ENCODE peak calls at places on chromosome 19, in seven cellular contexts. L is IMR-90, G is psoas muscle, K is colonic mucosa, V is suprapubic skin, X is thoracic aorta, B is A673. F is an unnamed sample. For H3K4me1, the result is how much of the 10 kb centered on the place peaks cover.

GRCh38 chr19:8659905-8660304 is 29.5 kb downstream of the NFILZ start:
- DNase-seq in L (no peak), G (no peak), K (no peak), V (no peak), X (no peak), B (no peak), F (no peak)

GRCh38 chr19:47699360-47699917 is 13.8 kb upstream of the EHD2 start:
- DNase-seq in L (peak), G (no peak), K (peak), V (no peak), X (no peak), B (peak), F (no peak)

GRCh38 chr19:43612374-43612773 is 486 bp downstream of the SRRM5 start:
- DNase-seq in L (no peak), G (no peak), K (no peak), V (no peak), X (no peak), B (no peak), F (no peak)

GRCh38 chr19:17323274-17323972 is 11.2 kb downstream of the ANO8 start:
- DNase-seq in L (no peak), G (no peak), K (no peak), V (no peak), X (no peak), B (no peak), F (no peak)

GRCh38 chr19:39110263-39110967 is 15.2 kb upstream of the PAK4 start:
- DNase-seq in L (no peak), G (no peak), K (peak), V (peak), X (no peak), B (peak), F (peak)

GRCh38 chr19:42466521-42467436 is 24.0 kb upstream of the CXCL17 start:
- DNase-seq in L (no peak), G (no peak), K (no peak), V (no peak), X (no peak), B (peak), F (no peak)

GRCh38 chr19:38701455-38702063 is 42.7 kb downstream of the CAPN12 start:
- DNase-seq in L (peak), G (no peak), K (peak), V (no peak), X (no peak), B (no peak), F (no peak)

GRCh38 chr19:51111606-51112005 is 3.4 kb upstream of the CTU1 start:
- DNase-seq in L (no peak), G (no peak), K (no peak), V (no peak), X (no peak), B (no peak), F (no peak)

GRCh38 chr19:8835446-8835845 is 3.3 kb downstream of the MBD3L1 start:
- DNase-seq in L (no peak), G (no peak), K (no peak), V (no peak), X (no peak), B (no peak), F (no peak)

GRCh38 chr19:3440082-3440481 is 40.2 kb downstream of the SMIM24 start:
- DNase-seq in L (no peak), G (peak), K (peak), V (no peak), X (no peak), B (peak), F (no peak)

GRCh38 chr19:44649578-44650145 is 6.0 kb downstream of the PVR start:
- DNase-seq in L (no peak), G (no peak), K (no peak), V (no peak), X (no peak), B (no peak), F (no peak)

GRCh38 chr19:56066152-56067023 is 54.7 kb downstream of the ZNF787 start:
- DNase-seq in L (peak), G (peak), K (peak), V (no peak), X (no peak), B (peak), F (no peak)

GRCh38 chr19:32811151-32811550 is 58.4 kb downstream of the SLC7A9 start:
- DNase-seq in L (no peak), G (no peak), K (no peak), V (no peak), X (no peak), B (no peak), F (no peak)

GRCh38 chr19:22619371-22619770 is 14.8 kb upstream of the ZNF492 start:
- DNase-seq in L (no peak), G (no peak), K (no peak), V (no peak), X (no peak), B (no peak), F (no peak)

GRCh38 chr19:44499559-44499958 is 763 bp downstream of the ZNF180 start:
- DNase-seq in L (no peak), G (no peak), K (no peak), V (no peak), X (no peak), B (no peak), F (no peak)

GRCh38 chr19:39237200-39238184 is 7.3 kb downstream of the IFNL3 start:
- DNase-seq in L (no peak), G (no peak), K (peak), V (no peak), X (no peak), B (no peak), F (no peak)

GRCh38 chr19:47619763-47620162 is 10.8 kb downstream of the BICRA start:
- DNase-seq in L (peak), G (no peak), K (no peak), V (no peak), X (no peak), B (no peak), F (no peak)

GRCh38 chr19:5314907-5315298 is 25.7 kb downstream of the PTPRS start:
- DNase-seq in L (no peak), G (no peak), K (no peak), V (no peak), X (no peak), B (no peak), F (no peak)

GRCh38 chr19:19860756-19861390 is 4.8 kb upstream of the ZNF253 start:
- DNase-seq in L (no peak), G (no peak), K (no peak), V (no peak), X (no peak), B (no peak), F (no peak)

GRCh38 chr19:19004144-19004543 is 29.2 kb downstream of the SUGP2 start:
- DNase-seq in L (no peak), G (no peak), K (no peak), V (no peak), X (no peak), B (no peak), F (no peak)

GRCh38 chr19:47020992-47021496 is 1.4 kb downstream of the NPAS1 start:
- DNase-seq in L (no peak), G (no peak), K (no peak), V (no peak), X (no peak), B (no peak), F (no peak)

GRCh38 chr19:18596752-18597157 is 8.2 kb downstream of the REX1BD start:
- DNase-seq in L (no peak), G (peak), K (peak), V (peak), X (no peak), B (no peak), F (no peak)

GRCh38 chr19:56140583-56141415 is at the start of gene ZNF444:
- DNase-seq in L (peak), G (peak), K (peak), V (peak), X (peak), B (peak), F (peak)

GRCh38 chr19:4343056-4343844 is at the start of gene MPND:
- DNase-seq in L (peak), G (peak), K (peak), V (peak), X (peak), B (peak), F (peak)

GRCh38 chr19:30344446-30345425 is 27.4 kb upstream of the ZNF536 start:
- DNase-seq in L (no peak), G (no peak), K (no peak), V (peak), X (no peak), B (peak), F (no peak)

GRCh38 chr19:32415246-32415645 is 9.7 kb downstream of the DPY19L3 start:
- DNase-seq in L (no peak), G (no peak), K (no peak), V (no peak), X (no peak), B (no peak), F (no peak)

GRCh38 chr19:3979289-3979673 is 6.0 kb downstream of the EEF2 start:
- DNase-seq in L (no peak), G (no peak), K (no peak), V (peak), X (no peak), B (no peak), F (no peak)

GRCh38 chr19:13946414-13946813 is 5.9 kb upstream of the DCAF15 start:
- DNase-seq in L (no peak), G (no peak), K (no peak), V (no peak), X (no peak), B (no peak), F (no peak)

GRCh38 chr19:19554074-19555023 is 16.3 kb downstream of the CILP2 start:
- DNase-seq in L (peak), G (no peak), K (peak), V (no peak), X (no peak), B (peak), F (no peak)

GRCh38 chr19:30653646-30654386 is 281.6 kb downstream of the ZNF536 start:
- DNase-seq in L (no peak), G (no peak), K (no peak), V (no peak), X (no peak), B (no peak), F (no peak)

GRCh38 chr19:5801796-5802616 is 2.9 kb upstream of the NRTN start:
- DNase-seq in L (peak), G (no peak), K (no peak), V (no peak), X (no peak), B (peak), F (no peak)

GRCh38 chr19:15251749-15252397 is 19.6 kb upstream of the EPHX3 start:
- DNase-seq in L (peak), G (peak), K (peak), V (no peak), X (peak), B (peak), F (peak)

GRCh38 chr19:56132316-56132822 is 8.7 kb upstream of the ZNF444 start:
- DNase-seq in L (peak), G (no peak), K (no peak), V (no peak), X (no peak), B (no peak), F (no peak)

GRCh38 chr19:29873024-29873800 is 61.4 kb downstream of the CCNE1 start:
- DNase-seq in L (no peak), G (peak), K (peak), V (peak), X (no peak), B (peak), F (peak)

GRCh38 chr19:58440556-58440955 is 603 bp upstream of the ZNF132 start:
- DNase-seq in L (no peak), G (no peak), K (no peak), V (no peak), X (no peak), B (no peak), F (no peak)

GRCh38 chr19:17322854-17323253 is 11.8 kb downstream of the ANO8 start:
- DNase-seq in L (no peak), G (no peak), K (peak), V (no peak), X (no peak), B (no peak), F (no peak)

GRCh38 chr19:44747739-44748425 is 626 bp upstream of the BCL3 start:
- DNase-seq in L (peak), G (peak), K (peak), V (peak), X (no peak), B (peak), F (no peak)

GRCh38 chr19:18737337-18737953 is 53.7 kb downstream of the COMP start:
- DNase-seq in L (peak), G (no peak), K (no peak), V (no peak), X (no peak), B (no peak), F (no peak)

GRCh38 chr19:35142531-35143230 is 374 bp upstream of the FXYD7 start:
- DNase-seq in L (no peak), G (peak), K (peak), V (no peak), X (no peak), B (peak), F (no peak)
- TF ChIP-seq CTCF in L (peak), G (peak), K (peak), V (no peak), X (peak), B (peak), F (no peak)

GRCh38 chr19:7176792-7177191 is 107.3 kb downstream of the ZNF557 start:
- DNase-seq in L (no peak), G (no peak), K (no peak), V (no peak), X (no peak), B (no peak), F (no peak)
- H3K4me1 ChIP-seq in L (under half), G (under half), K (under half), V (under half), X (under half), B (under half), F (under half)

GRCh38 chr19:12657966-12658365 is 8.6 kb downstream of the MAN2B1 start:
- DNase-seq in L (no peak), G (peak), K (no peak), V (no peak), X (no peak), B (no peak), F (no peak)
- TF ChIP-seq CTCF in L (no peak), G (no peak), K (no peak), V (no peak), X (no peak), B (no peak), F (no peak)

DNA sequence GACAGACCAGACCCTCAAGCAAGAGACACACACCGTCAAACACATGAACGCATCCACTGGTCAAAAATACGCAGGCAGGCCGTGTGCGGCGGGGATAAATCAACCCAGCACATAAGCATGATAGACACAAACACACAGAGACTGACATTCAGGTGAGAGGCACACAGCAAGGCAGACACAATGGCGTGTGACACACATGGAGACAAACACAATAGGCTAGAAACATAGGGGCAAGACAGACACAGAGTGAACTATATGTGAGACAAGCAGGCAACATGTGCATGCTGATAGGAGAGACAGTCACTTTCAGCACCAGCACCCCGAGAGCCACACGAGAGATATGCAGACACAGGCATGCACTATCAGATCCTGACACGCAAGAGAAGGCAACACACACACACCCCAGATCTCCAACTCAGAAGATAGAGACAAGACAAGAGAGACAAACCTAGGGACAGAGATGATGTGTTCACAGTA is 6.9 kb upstream of the JUNB start:
- DNase-seq in L (peak), G (no peak), K (no peak), V (no peak), X (no peak), B (no peak), F (no peak)
- H3K4me1 ChIP-seq in L (under half), G (under half), K (under half), V (half or more), X (half or more), B (half or more), F (under half)

GRCh38 chr19:1611353-1611752 is 6.1 kb upstream of the UQCR11 start:
- DNase-seq in L (no peak), G (no peak), K (no peak), V (no peak), X (no peak), B (no peak), F (no peak)

GRCh38 chr19:1609680-1610474 is 4.6 kb upstream of the UQCR11 start:
- DNase-seq in L (no peak), G (no peak), K (no peak), V (no peak), X (no peak), B (no peak), F (no peak)

GRCh38 chr19:1610579-1610978 is 5.3 kb upstream of the UQCR11 start:
- DNase-seq in L (no peak), G (no peak), K (no peak), V (no peak), X (no peak), B (no peak), F (no peak)

GRCh38 chr19:1606138-1606651 is 933 bp upstream of the UQCR11 start:
- DNase-seq in L (no peak), G (no peak), K (no peak), V (no peak), X (no peak), B (no peak), F (no peak)

DNA sequence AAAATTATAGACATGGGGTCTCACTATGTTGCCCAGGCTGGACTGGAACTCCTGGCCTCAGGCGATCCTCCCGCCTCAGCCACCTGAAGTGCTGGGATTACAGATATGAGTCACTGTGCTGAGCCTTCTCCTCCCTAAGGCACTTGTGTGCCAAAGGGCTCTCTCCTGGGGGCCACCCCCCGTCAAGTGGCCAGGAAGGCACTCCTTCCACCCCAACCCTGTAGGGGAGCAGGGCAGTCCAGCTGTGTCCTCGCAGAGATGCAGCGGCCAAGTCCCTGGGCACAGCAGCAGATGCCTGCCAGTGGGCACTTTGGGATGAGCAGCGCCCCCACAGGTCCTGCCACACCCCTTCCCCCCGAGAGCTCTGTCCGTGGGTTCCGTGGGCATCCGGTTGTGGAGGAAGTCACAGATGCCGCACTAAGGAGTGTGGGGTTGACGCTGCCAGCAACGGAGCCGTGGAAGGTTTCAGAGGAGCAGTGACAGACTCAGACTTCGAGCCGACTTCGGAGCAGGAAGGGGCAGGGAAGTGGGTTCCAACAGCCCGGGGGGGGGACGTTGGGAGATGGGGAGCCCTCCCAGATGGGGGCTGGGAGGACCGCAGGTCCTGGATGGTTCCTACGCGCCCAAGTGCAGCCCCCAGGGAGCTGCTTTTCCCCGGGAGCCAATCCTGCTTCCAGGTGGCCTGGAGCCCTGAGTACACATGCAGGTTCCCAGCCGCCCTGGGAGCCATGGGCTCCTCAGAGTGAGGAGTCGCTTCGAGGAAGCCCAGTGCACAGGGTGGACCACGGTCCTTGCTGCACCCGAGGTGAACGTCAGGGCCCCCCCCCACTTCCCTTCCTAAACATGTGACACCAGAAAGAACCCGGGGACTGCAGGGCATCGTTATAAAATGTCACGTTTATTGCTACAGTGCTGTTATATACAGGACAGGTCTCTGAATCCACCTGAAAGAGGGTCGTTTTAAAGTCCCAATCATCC is 3.4 kb upstream of the UQCR11 start:
- DNase-seq in L (no peak), G (no peak), K (no peak), V (no peak), X (no peak), B (no peak), F (no peak)
- TF ChIP-seq CTCF in L (no peak), G (no peak), K (no peak), V (no peak), X (no peak), B (no peak), F (no peak)

GRCh38 chr19:10037367-10037766 is 24.1 kb downstream of the RDH8 start:
- DNase-seq in L (no peak), G (no peak), K (peak), V (no peak), X (no peak), B (no peak), F (no peak)

GRCh38 chr19:10036601-10037071 is 23.4 kb downstream of the RDH8 start:
- DNase-seq in L (no peak), G (no peak), K (peak), V (no peak), X (no peak), B (no peak), F (no peak)

GRCh38 chr19:10037809-10038208 is 24.5 kb downstream of the RDH8 start:
- DNase-seq in L (no peak), G (no peak), K (peak), V (no peak), X (no peak), B (no peak), F (no peak)

GRCh38 chr19:10033614-10034013 is 20.3 kb downstream of the RDH8 start:
- DNase-seq in L (no peak), G (no peak), K (no peak), V (no peak), X (no peak), B (no peak), F (no peak)
- H3K4me1 ChIP-seq in L (under half), G (under half), K (under half), V (under half), X (under half), B (under half), F (under half)

GRCh38 chr19:6930190-6930589 is 42.8 kb downstream of the ADGRE1 start:
- DNase-seq in L (no peak), G (no peak), K (no peak), V (no peak), X (no peak), B (no peak), F (no peak)

DNA sequence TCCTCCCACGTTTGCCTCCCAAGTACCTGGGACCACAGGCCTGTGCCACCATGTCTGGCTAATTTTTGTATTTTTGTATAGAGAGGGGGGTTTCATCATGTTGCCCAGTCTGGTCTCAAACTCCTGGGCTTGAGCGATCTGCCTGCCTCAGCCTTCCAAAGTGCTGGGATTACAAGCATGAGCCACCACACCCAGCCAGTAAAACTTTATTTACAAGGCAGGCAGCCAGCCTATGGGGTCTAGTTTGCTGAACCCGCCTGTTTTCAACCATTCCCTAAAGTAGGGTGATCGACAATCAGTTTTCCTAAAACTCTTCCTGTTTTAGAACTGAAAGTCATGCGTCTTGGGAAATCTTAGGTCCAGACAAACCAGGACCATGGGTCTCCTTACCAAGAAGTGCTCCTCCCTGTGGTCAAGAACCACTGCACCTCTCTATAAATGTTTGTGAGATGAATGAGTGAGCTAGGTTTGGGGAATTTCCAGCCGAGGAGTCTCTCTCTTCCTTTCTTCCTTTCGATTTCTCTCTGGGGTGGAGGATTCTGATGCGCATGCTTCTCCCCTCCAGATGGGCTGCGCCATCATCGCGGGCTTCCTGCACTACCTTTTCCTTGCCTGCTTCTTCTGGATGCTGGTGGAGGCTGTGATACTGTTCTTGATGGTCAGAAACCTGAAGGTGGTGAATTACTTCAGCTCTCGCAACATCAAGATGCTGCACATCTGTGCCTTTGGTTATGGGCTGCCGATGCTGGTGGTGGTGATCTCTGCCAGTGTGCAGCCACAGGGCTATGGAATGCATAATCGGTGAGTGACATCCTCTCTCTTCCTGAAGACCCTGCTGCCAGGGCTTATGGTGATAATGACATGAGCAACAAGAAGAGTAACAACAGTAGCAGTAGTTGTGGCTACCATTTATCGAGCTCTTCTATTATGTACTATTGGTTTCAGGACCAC is 38.7 kb downstream of the ADGRE1 start:
- DNase-seq in L (no peak), G (no peak), K (no peak), V (no peak), X (no peak), B (peak), F (no peak)
- TF ChIP-seq CTCF in L (no peak), G (no peak), K (no peak), V (no peak), X (no peak), B (peak), F (no peak)